ENCODE peak calls at places on chromosomes 16 and 17, in four cellular contexts. X is IMR-90, V is caudate nucleus, T is mesothelial cell of epicardium. Q is an unnamed sample.

GRCh38 chr17:9402590-9403199 is 172.9 kb downstream of the STX8 start:
- DNase-seq in X (peak), V (no peak), T (no peak), Q (peak)

GRCh38 chr16:80852261-80852872 is 48.0 kb upstream of the CDYL2 start:
- DNase-seq in V (no peak), T (no peak), X (peak), Q (peak)

GRCh38 chr17:67109111-67109510 is 64.8 kb downstream of the CACNG1 start:
- DNase-seq in V (no peak), T (no peak), X (no peak), Q (no peak)

GRCh38 chr17:565506-565905 is 149.1 kb downstream of the VPS53 start:
- DNase-seq in V (no peak), X (no peak), T (no peak), Q (no peak)

GRCh38 chr17:29357821-29358232 is 32.3 kb upstream of the TAOK1 start:
- DNase-seq in X (peak), T (no peak), V (no peak), Q (peak)

GRCh38 chr17:76004750-76005262 is 4.2 kb downstream of the CDK3 start:
- DNase-seq in V (no peak), X (peak), T (no peak), Q (peak)

GRCh38 chr17:81313776-81314409 is 18.8 kb upstream of the SLC38A10 start:
- DNase-seq in T (no peak), X (no peak), V (no peak), Q (no peak)

GRCh38 chr16:15032547-15033308 is 23.1 kb downstream of the NTAN1 start:
- DNase-seq in X (peak), V (no peak), T (no peak), Q (no peak)

GRCh38 chr17:49570540-49571242 is 5.0 kb upstream of the NXPH3 start:
- DNase-seq in X (no peak), T (no peak), V (no peak), Q (no peak)

GRCh38 chr16:53973021-53973420 is 269.1 kb downstream of the FTO start:
- DNase-seq in V (no peak), X (no peak), T (no peak), Q (no peak)

GRCh38 chr17:57092171-57092570 is 7.1 kb downstream of the AKAP1 start:
- DNase-seq in V (no peak), X (peak), T (no peak), Q (peak)

GRCh38 chr17:65170839-65171238 is 33.7 kb downstream of the RGS9 start:
- DNase-seq in V (no peak), T (no peak), X (peak), Q (no peak)

GRCh38 chr17:44284024-44284400 is 16.1 kb upstream of the SLC4A1 start:
- DNase-seq in T (no peak), X (no peak), V (no peak), Q (no peak)

GRCh38 chr17:18951941-18952842 is at the start of gene SLC5A10:
- DNase-seq in V (no peak), X (no peak), T (no peak), Q (no peak)

GRCh38 chr17:30477758-30478115 is 529 bp downstream of the GOSR1 start:
- DNase-seq in V (no peak), T (no peak), X (peak), Q (peak)

GRCh38 chr16:16973726-16974125 is 497.0 kb downstream of the XYLT1 start:
- DNase-seq in T (no peak), X (no peak), V (no peak), Q (no peak)

GRCh38 chr17:79036181-79036580 is 12.2 kb downstream of the C1QTNF1 start:
- DNase-seq in T (no peak), X (no peak), V (no peak), Q (no peak)

GRCh38 chr17:8073627-8074485 is 13.7 kb downstream of the ALOX12B start:
- DNase-seq in V (peak), T (peak), X (peak), Q (peak)

GRCh38 chr16:9122342-9122741 is 30.9 kb downstream of the HAPSTR1 start:
- DNase-seq in X (no peak), T (no peak), V (no peak), Q (no peak)

GRCh38 chr16:57486858-57487834 is 853 bp upstream of the DOK4 start:
- DNase-seq in V (no peak), T (no peak), X (no peak), Q (no peak)

GRCh38 chr17:14759325-14759724 is 458.4 kb downstream of the HS3ST3B1 start:
- DNase-seq in X (no peak), V (no peak), T (no peak), Q (no peak)

GRCh38 chr17:78341559-78342437 is 18.1 kb downstream of the SOCS3 start:
- DNase-seq in V (peak), X (peak), T (peak), Q (peak)

GRCh38 chr17:39235555-39236221 is 9.9 kb upstream of the STAC2 start:
- DNase-seq in V (no peak), T (no peak), X (peak), Q (peak)

GRCh38 chr17:4980644-4981216 is 6.7 kb downstream of the CAMTA2 start:
- DNase-seq in X (peak), V (no peak), T (no peak), Q (peak)

GRCh38 chr17:47907932-47908562 is 12.0 kb downstream of the SP2 start:
- DNase-seq in X (no peak), T (no peak), V (no peak), Q (no peak)

GRCh38 chr16:48146710-48147109 is 9.1 kb downstream of the ABCC12 start:
- DNase-seq in X (no peak), T (no peak), V (no peak), Q (no peak)

GRCh38 chr17:64998436-64999190 is 57.9 kb downstream of the GNA13 start:
- DNase-seq in T (no peak), V (no peak), X (no peak), Q (peak)

GRCh38 chr17:76672270-76672851 is 28.8 kb upstream of the ST6GALNAC1 start:
- DNase-seq in V (no peak), X (no peak), T (no peak), Q (no peak)

GRCh38 chr16:4414187-4414909 is 2.0 kb downstream of the CORO7 start:
- DNase-seq in X (no peak), V (no peak), T (no peak), Q (no peak)